ENCODE peak calls at places on chromosome 9, in five cellular contexts. R, Z, T, I and U are unnamed samples.

GRCh38 chr9:92659601-92660000 is 10.3 kb downstream of the IPPK start:
- DNase-seq in R (no peak), Z (no peak), T (no peak), I (no peak), U (no peak)

GRCh38 chr9:89367281-89367680 is 49.0 kb downstream of the SECISBP2 start:
- DNase-seq in R (no peak), Z (no peak), T (no peak), I (no peak), U (no peak)

GRCh38 chr9:127987103-127987614 is 6.4 kb upstream of the EEIG1 start:
- DNase-seq in R (no peak), Z (peak; percentile 87), T (peak; percentile 87), I (no peak), U (peak; percentile 84)

GRCh38 chr9:36871606-36872005 is 162.5 kb downstream of the PAX5 start:
- DNase-seq in R (no peak), Z (no peak), T (no peak), I (no peak), U (no peak)

GRCh38 chr9:129283705-129284606 is 105.9 kb upstream of the IER5L start:
- DNase-seq in R (no peak), Z (no peak), T (peak; percentile 16), I (no peak), U (no peak)

GRCh38 chr9:18921677-18922076 is 111.3 kb downstream of the SAXO1 start:
- DNase-seq in R (no peak), Z (peak; percentile 56), T (no peak), I (no peak), U (no peak)

GRCh38 chr9:78539904-78540303 is 243.0 kb downstream of the PSAT1 start:
- DNase-seq in R (no peak), Z (peak; percentile 68), T (no peak), I (no peak), U (no peak)

GRCh38 chr9:16726023-16726422 is 144.4 kb downstream of the BNC2 start:
- DNase-seq in R (no peak), Z (peak; percentile 58), T (no peak), I (peak; percentile 8), U (no peak)

GRCh38 chr9:79559501-79560181 is 12.1 kb upstream of the TLE4 start:
- DNase-seq in R (no peak), Z (no peak), T (no peak), I (no peak), U (no peak)

GRCh38 chr9:73736266-73736665 is 584.6 kb downstream of the ANXA1 start:
- DNase-seq in R (no peak), Z (no peak), T (no peak), I (no peak), U (no peak)

GRCh38 chr9:5578698-5579085 is 50.2 kb upstream of the RIC1 start:
- DNase-seq in R (no peak), Z (no peak), T (no peak), I (no peak), U (no peak)

GRCh38 chr9:4497855-4498254 is 7.6 kb downstream of the SLC1A1 start:
- DNase-seq in R (no peak), Z (peak; percentile 82), T (no peak), I (no peak), U (peak; percentile 96)

GRCh38 chr9:108478871-108479332 is 376.9 kb downstream of the ACTL7B start:
- DNase-seq in R (no peak), Z (peak; percentile 90), T (no peak), I (no peak), U (no peak)

GRCh38 chr9:93908591-93909241 is 46.4 kb downstream of the BARX1 start:
- DNase-seq in R (no peak), Z (peak; percentile 9), T (no peak), I (peak; percentile 13), U (no peak)

GRCh38 chr9:89187950-89188349 is 9.3 kb upstream of the SHC3 start:
- DNase-seq in R (no peak), Z (no peak), T (no peak), I (no peak), U (no peak)

GRCh38 chr9:33814816-33815215 is 2.1 kb upstream of the UBE2R2 start:
- DNase-seq in R (no peak), Z (peak; percentile 43), T (no peak), I (no peak), U (peak; percentile 18)

GRCh38 chr9:35517552-35518211 is 27.8 kb downstream of the RUSC2 start:
- DNase-seq in R (no peak), Z (no peak), T (no peak), I (no peak), U (no peak)

GRCh38 chr9:80679920-80680319 is 1009.4 kb downstream of the TLE1 start:
- DNase-seq in R (no peak), Z (no peak), T (no peak), I (no peak), U (no peak)

GRCh38 chr9:91192785-91193657 is 168.7 kb downstream of the AUH start:
- DNase-seq in R (no peak), Z (peak; percentile 100), T (peak; percentile 88), I (peak; percentile 86), U (peak; percentile 89)

GRCh38 chr9:115213777-115214428 is 95.9 kb upstream of the TNC start:
- DNase-seq in R (no peak), Z (peak; percentile 92), T (no peak), I (no peak), U (no peak)

GRCh38 chr9:91023741-91024140 is 222.1 kb downstream of the SYK start:
- DNase-seq in R (no peak), Z (no peak), T (no peak), I (no peak), U (no peak)

GRCh38 chr9:33690156-33690908 is 105.0 kb upstream of the PRSS3 start:
- DNase-seq in R (no peak), Z (no peak), T (no peak), I (no peak), U (no peak)

GRCh38 chr9:14336244-14336643 is 22.3 kb upstream of the NFIB start:
- DNase-seq in R (no peak), Z (no peak), T (no peak), I (no peak), U (no peak)

GRCh38 chr9:6413365-6414263 is 615 bp downstream of the UHRF2 start:
- DNase-seq in R (no peak), Z (peak; percentile 53), T (peak; percentile 54), I (peak; percentile 42), U (peak; percentile 49)

GRCh38 chr9:112820886-112821285 is 69.8 kb downstream of the SLC46A2 start:
- DNase-seq in R (no peak), Z (peak; percentile 85), T (no peak), I (no peak), U (no peak)

GRCh38 chr9:117411547-117411946 is 3.3 kb downstream of the ASTN2 start:
- DNase-seq in R (no peak), Z (peak; percentile 51), T (no peak), I (peak; percentile 46), U (peak; percentile 5)

GRCh38 chr9:108086624-108087023 is 597.1 kb upstream of the KLF4 start:
- DNase-seq in R (no peak), Z (no peak), T (no peak), I (no peak), U (no peak)

GRCh38 chr9:97984188-97985057 is 1.3 kb downstream of the ANP32B start:
- DNase-seq in R (peak; percentile 38), Z (peak; percentile 90), T (peak; percentile 86), I (peak; percentile 79), U (peak; percentile 62)

GRCh38 chr9:97982191-97982718 is 886 bp upstream of the ANP32B start:
- DNase-seq in R (no peak), Z (peak; percentile 48), T (no peak), I (no peak), U (no peak)

GRCh38 chr9:97985058-97985861 is 2.1 kb downstream of the ANP32B start:
- DNase-seq in R (no peak), Z (peak; percentile 64), T (no peak), I (peak; percentile 66), U (peak; percentile 30)

GRCh38 chr9:97982719-97983523 is at the start of gene ANP32B:
- DNase-seq in R (peak; percentile 45), Z (peak; percentile 98), T (peak; percentile 89), I (peak; percentile 92), U (peak; percentile 87)

DNA sequence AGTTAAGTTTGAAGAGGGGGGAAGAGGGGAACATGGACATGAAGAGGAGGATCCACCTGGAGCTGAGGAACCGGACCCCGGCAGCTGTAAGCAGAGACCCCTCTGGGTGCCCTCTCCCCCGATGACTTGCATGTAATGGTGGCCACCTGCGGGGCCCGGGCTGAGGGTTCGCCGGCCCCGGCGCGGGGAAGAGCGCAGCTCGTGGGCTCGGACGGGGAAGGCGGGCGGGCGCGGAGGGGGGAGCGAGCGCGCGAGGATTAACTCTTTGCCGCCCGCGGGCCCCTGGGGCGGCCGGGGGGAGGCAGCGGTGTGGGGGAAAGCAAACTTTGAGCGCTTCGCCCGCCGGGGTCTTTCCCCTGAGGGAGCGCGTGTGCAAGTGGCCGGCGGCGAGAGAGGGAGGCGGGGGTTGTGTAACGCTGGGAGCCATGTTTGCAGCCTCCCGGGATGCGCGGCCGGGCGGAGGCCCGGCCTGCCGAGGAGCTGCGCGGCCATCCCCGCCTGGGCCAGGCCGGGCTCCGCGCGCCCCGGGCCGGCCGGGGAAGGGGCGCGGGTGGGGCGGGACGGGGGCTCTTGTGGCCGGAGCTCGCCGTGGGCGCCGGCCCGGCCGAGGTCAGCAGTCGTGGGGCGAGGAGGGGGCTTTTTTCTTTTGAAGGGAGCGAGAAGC is 515 bp downstream of the ANP32B start:
- DNase-seq in R (no peak), Z (peak; percentile 73), T (peak; percentile 67), I (peak; percentile 62), U (peak; percentile 65)
- H3K4me1 ChIP-seq in R (peaks cover 74% of the 10 kb centered on the region), Z (peaks cover 28% of the 10 kb centered on the region), T (peaks cover 30% of the 10 kb centered on the region), I (peaks cover 18% of the 10 kb centered on the region), U (peaks cover 3% of the 10 kb centered on the region)

GRCh38 chr9:120712539-120713031 is 1.7 kb downstream of the MEGF9 start:
- DNase-seq in R (no peak), Z (no peak), T (no peak), I (no peak), U (peak; percentile 84)
- H3K27ac ChIP-seq in R (peak overlapping the region; percentile 89), Z (no peak overlapping the region), T (peak overlapping the region; percentile 90), I (peak overlapping the region; percentile 16), U (peak overlapping the region; percentile 58)

GRCh38 chr9:136618578-136619547 is 43.9 kb upstream of the EGFL7 start:
- DNase-seq in R (no peak), Z (no peak), T (no peak), I (no peak), U (peak; percentile 44)
- H3K4me1 ChIP-seq in R (peaks cover 87% of the 10 kb centered on the region), Z (no peaks in the 10 kb centered on the region), T (peaks cover 7% of the 10 kb centered on the region), I (no peaks in the 10 kb centered on the region), U (no peaks in the 10 kb centered on the region)

DNA sequence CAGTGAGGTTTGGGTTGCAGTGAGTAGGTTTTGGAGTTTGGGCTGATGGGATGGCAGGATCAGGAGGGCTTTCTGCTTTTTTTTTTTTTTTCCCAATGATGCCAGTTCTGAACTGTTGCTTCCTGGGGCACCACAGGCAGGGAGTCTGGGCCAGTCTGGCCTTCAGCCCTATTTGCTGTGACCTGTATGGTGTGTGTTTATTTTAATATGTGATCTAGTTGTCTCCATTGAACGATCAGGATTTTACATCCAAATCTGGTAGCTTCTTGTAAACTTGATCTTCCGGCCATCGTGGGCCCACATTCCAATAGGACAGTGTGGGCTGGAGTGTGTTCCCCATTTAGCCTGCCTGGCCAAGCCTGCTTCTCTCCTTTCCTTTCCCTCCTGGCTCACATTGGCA is 25.8 kb upstream of the DAB2IP start:
- DNase-seq in R (no peak), Z (no peak), T (no peak), I (no peak), U (no peak)
- H3K27ac ChIP-seq in R (no peak overlapping the region), Z (no peak overlapping the region), T (no peak overlapping the region), I (no peak overlapping the region), U (no peak overlapping the region)

DNA sequence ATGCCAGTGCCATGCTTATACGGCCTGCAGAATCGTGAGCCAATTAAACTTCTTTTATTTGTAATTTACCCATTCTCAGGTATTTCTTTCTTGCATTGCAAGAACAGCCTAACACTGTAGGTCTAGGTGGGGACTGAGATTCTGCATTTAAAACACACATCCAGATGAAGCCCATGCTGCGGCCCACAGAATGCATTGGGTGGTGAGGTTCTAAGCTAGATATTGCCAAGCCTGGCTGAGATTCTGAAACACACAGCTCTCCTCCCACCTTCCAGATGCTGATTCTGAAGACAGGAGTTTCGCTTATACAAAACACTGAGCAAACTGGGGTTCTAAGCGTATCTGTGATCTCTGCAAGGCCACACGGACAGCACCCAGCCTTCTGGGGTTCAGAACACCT is 75.1 kb downstream of the DAPK1 start:
- DNase-seq in R (no peak), Z (no peak), T (no peak), I (no peak), U (no peak)
- H3K4me1 ChIP-seq in R (peaks cover 37% of the 10 kb centered on the region), Z (no peaks in the 10 kb centered on the region), T (peaks cover 23% of the 10 kb centered on the region), I (no peaks in the 10 kb centered on the region), U (peaks cover 18% of the 10 kb centered on the region)